ENCODE peak calls at places on chromosomes 3 and 15, in seven cellular contexts. One of them, this sample, is unnamed.

GRCh38 chr3:190088890-190089289 is 31.8 kb downstream of the P3H2 start:
- DNase-seq in brain microvascular endothelial cell: peak; percentile 49
- DNase-seq in GM23248: peak; percentile 28
- DNase-seq in neuronal stem cell: no peak
- DNase-seq in CD4-positive, alpha-beta T cell: no peak
- DNase-seq in IMR-90: peak; percentile 23
- DNase-seq in HCT116: no peak
- DNase-seq in this sample: no peak

GRCh38 chr15:92184679-92185230 is 208.9 kb upstream of the ST8SIA2 start:
- DNase-seq in IMR-90: no peak
- DNase-seq in HCT116: no peak
- DNase-seq in brain microvascular endothelial cell: no peak
- DNase-seq in CD4-positive, alpha-beta T cell: no peak
- DNase-seq in GM23248: no peak
- DNase-seq in neuronal stem cell: no peak
- DNase-seq in this sample: no peak

GRCh38 chr3:136984837-136985236 is 27.1 kb downstream of the IL20RB start:
- DNase-seq in HCT116: no peak
- DNase-seq in brain microvascular endothelial cell: peak; percentile 13
- DNase-seq in GM23248: peak; percentile 58
- DNase-seq in IMR-90: peak; percentile 74
- DNase-seq in neuronal stem cell: no peak
- DNase-seq in CD4-positive, alpha-beta T cell: no peak
- DNase-seq in this sample: no peak

GRCh38 chr3:111215481-111215880 is 143.9 kb downstream of the NECTIN3 start:
- DNase-seq in IMR-90: peak; percentile 47
- DNase-seq in GM23248: peak; percentile 40
- DNase-seq in neuronal stem cell: no peak
- DNase-seq in CD4-positive, alpha-beta T cell: no peak
- DNase-seq in brain microvascular endothelial cell: no peak
- DNase-seq in HCT116: no peak
- DNase-seq in this sample: no peak

GRCh38 chr3:124269619-124270018 is 277.7 kb upstream of the ROPN1 start:
- DNase-seq in IMR-90: no peak
- DNase-seq in brain microvascular endothelial cell: no peak
- DNase-seq in CD4-positive, alpha-beta T cell: no peak
- DNase-seq in neuronal stem cell: no peak
- DNase-seq in HCT116: no peak
- DNase-seq in GM23248: no peak
- DNase-seq in this sample: no peak

GRCh38 chr3:186598108-186598784 is 14.6 kb upstream of the AHSG start:
- DNase-seq in IMR-90: peak; percentile 45
- DNase-seq in neuronal stem cell: no peak
- DNase-seq in GM23248: peak; percentile 77
- DNase-seq in HCT116: no peak
- DNase-seq in brain microvascular endothelial cell: no peak
- DNase-seq in CD4-positive, alpha-beta T cell: no peak
- DNase-seq in this sample: peak; percentile 78

GRCh38 chr15:76140069-76140454 is 80.3 kb downstream of the TMEM266 start:
- DNase-seq in HCT116: no peak
- DNase-seq in neuronal stem cell: no peak
- DNase-seq in GM23248: no peak
- DNase-seq in IMR-90: no peak
- DNase-seq in CD4-positive, alpha-beta T cell: no peak
- DNase-seq in brain microvascular endothelial cell: no peak
- DNase-seq in this sample: no peak

GRCh38 chr3:194748229-194748628 is 62.5 kb downstream of the FAM43A start:
- DNase-seq in brain microvascular endothelial cell: no peak
- DNase-seq in HCT116: no peak
- DNase-seq in CD4-positive, alpha-beta T cell: no peak
- DNase-seq in IMR-90: no peak
- DNase-seq in neuronal stem cell: no peak
- DNase-seq in GM23248: no peak
- DNase-seq in this sample: no peak

GRCh38 chr3:82654708-82655107 is 893.3 kb upstream of the GBE1 start:
- DNase-seq in brain microvascular endothelial cell: no peak
- DNase-seq in IMR-90: no peak
- DNase-seq in neuronal stem cell: no peak
- DNase-seq in GM23248: no peak
- DNase-seq in CD4-positive, alpha-beta T cell: no peak
- DNase-seq in HCT116: no peak
- DNase-seq in this sample: no peak

GRCh38 chr3:57949779-57950618 is 58.2 kb upstream of the FLNB start:
- DNase-seq in IMR-90: no peak
- DNase-seq in CD4-positive, alpha-beta T cell: no peak
- DNase-seq in neuronal stem cell: no peak
- DNase-seq in HCT116: peak; percentile 22
- DNase-seq in GM23248: peak; percentile 76
- DNase-seq in brain microvascular endothelial cell: no peak
- DNase-seq in this sample: peak; percentile 36

GRCh38 chr15:98541519-98541918 is 106.8 kb upstream of the IGF1R start:
- DNase-seq in GM23248: no peak
- DNase-seq in HCT116: no peak
- DNase-seq in brain microvascular endothelial cell: no peak
- DNase-seq in IMR-90: peak; percentile 25
- DNase-seq in neuronal stem cell: no peak
- DNase-seq in CD4-positive, alpha-beta T cell: no peak
- DNase-seq in this sample: no peak

GRCh38 chr15:36645106-36645505 is 65.7 kb downstream of the CDIN1 start:
- DNase-seq in CD4-positive, alpha-beta T cell: no peak
- DNase-seq in neuronal stem cell: no peak
- DNase-seq in HCT116: no peak
- DNase-seq in IMR-90: peak; percentile 4
- DNase-seq in GM23248: peak; percentile 20
- DNase-seq in brain microvascular endothelial cell: no peak
- DNase-seq in this sample: no peak

GRCh38 chr3:158743664-158744566 is 11.7 kb upstream of the RARRES1 start:
- DNase-seq in CD4-positive, alpha-beta T cell: no peak
- DNase-seq in brain microvascular endothelial cell: no peak
- DNase-seq in IMR-90: no peak
- DNase-seq in GM23248: no peak
- DNase-seq in neuronal stem cell: no peak
- DNase-seq in HCT116: no peak
- DNase-seq in this sample: no peak

GRCh38 chr3:36496734-36497133 is 116.4 kb downstream of the STAC start:
- DNase-seq in GM23248: peak; percentile 93
- DNase-seq in neuronal stem cell: no peak
- DNase-seq in CD4-positive, alpha-beta T cell: no peak
- DNase-seq in brain microvascular endothelial cell: no peak
- DNase-seq in IMR-90: no peak
- DNase-seq in HCT116: no peak
- DNase-seq in this sample: no peak

GRCh38 chr15:55552926-55553325 is 35.2 kb downstream of the PYGO1 start:
- DNase-seq in GM23248: peak; percentile 3
- DNase-seq in HCT116: no peak
- DNase-seq in CD4-positive, alpha-beta T cell: no peak
- DNase-seq in neuronal stem cell: no peak
- DNase-seq in brain microvascular endothelial cell: peak; percentile 85
- DNase-seq in IMR-90: peak; percentile 83
- DNase-seq in this sample: peak; percentile 26

GRCh38 chr3:140470962-140471361 is 206.9 kb upstream of the TRIM42 start:
- DNase-seq in neuronal stem cell: no peak
- DNase-seq in GM23248: peak; percentile 13
- DNase-seq in CD4-positive, alpha-beta T cell: no peak
- DNase-seq in HCT116: no peak
- DNase-seq in IMR-90: no peak
- DNase-seq in brain microvascular endothelial cell: peak; percentile 14
- DNase-seq in this sample: no peak

GRCh38 chr3:78724886-78725285 is 1042.9 kb downstream of the ROBO1 start:
- DNase-seq in neuronal stem cell: no peak
- DNase-seq in brain microvascular endothelial cell: no peak
- DNase-seq in CD4-positive, alpha-beta T cell: no peak
- DNase-seq in IMR-90: no peak
- DNase-seq in GM23248: no peak
- DNase-seq in HCT116: no peak
- DNase-seq in this sample: no peak

GRCh38 chr3:32202496-32202895 is 36.0 kb upstream of the CMTM8 start:
- DNase-seq in neuronal stem cell: no peak
- DNase-seq in CD4-positive, alpha-beta T cell: no peak
- DNase-seq in brain microvascular endothelial cell: no peak
- DNase-seq in GM23248: no peak
- DNase-seq in IMR-90: no peak
- DNase-seq in HCT116: no peak
- DNase-seq in this sample: no peak
- H3K27ac ChIP-seq in neuronal stem cell: no peak overlapping the region
- H3K27ac ChIP-seq in CD4-positive, alpha-beta T cell: no peak overlapping the region
- H3K27ac ChIP-seq in brain microvascular endothelial cell: no peak overlapping the region
- H3K27ac ChIP-seq in GM23248: no peak overlapping the region
- H3K27ac ChIP-seq in IMR-90: no peak overlapping the region
- H3K27ac ChIP-seq in HCT116: no peak overlapping the region
- H3K27ac ChIP-seq in this sample: peak overlapping the region; percentile 90

GRCh38 chr3:54892168-54892567 is 35.7 kb downstream of the LRTM1 start:
- DNase-seq in IMR-90: no peak
- DNase-seq in brain microvascular endothelial cell: no peak
- DNase-seq in CD4-positive, alpha-beta T cell: no peak
- DNase-seq in GM23248: no peak
- DNase-seq in HCT116: no peak
- DNase-seq in neuronal stem cell: no peak
- DNase-seq in this sample: no peak

GRCh38 chr3:54895613-54896012 is 32.2 kb downstream of the LRTM1 start:
- DNase-seq in HCT116: no peak
- DNase-seq in brain microvascular endothelial cell: no peak
- DNase-seq in neuronal stem cell: no peak
- DNase-seq in GM23248: no peak
- DNase-seq in CD4-positive, alpha-beta T cell: no peak
- DNase-seq in IMR-90: no peak
- DNase-seq in this sample: no peak

GRCh38 chr3:54899273-54899672 is 28.6 kb downstream of the LRTM1 start:
- DNase-seq in IMR-90: no peak
- DNase-seq in brain microvascular endothelial cell: no peak
- DNase-seq in GM23248: no peak
- DNase-seq in neuronal stem cell: no peak
- DNase-seq in CD4-positive, alpha-beta T cell: no peak
- DNase-seq in HCT116: no peak
- DNase-seq in this sample: no peak

GRCh38 chr3:54900954-54901591 is 26.8 kb downstream of the LRTM1 start:
- DNase-seq in neuronal stem cell: no peak
- DNase-seq in brain microvascular endothelial cell: no peak
- DNase-seq in CD4-positive, alpha-beta T cell: no peak
- DNase-seq in HCT116: no peak
- DNase-seq in IMR-90: peak; percentile 46
- DNase-seq in GM23248: peak; percentile 34
- DNase-seq in this sample: peak; percentile 23

GRCh38 chr3:54897028-54897711 is 30.7 kb downstream of the LRTM1 start:
- DNase-seq in GM23248: peak; percentile 77
- DNase-seq in HCT116: no peak
- DNase-seq in brain microvascular endothelial cell: peak; percentile 39
- DNase-seq in IMR-90: peak; percentile 86
- DNase-seq in neuronal stem cell: no peak
- DNase-seq in CD4-positive, alpha-beta T cell: no peak
- DNase-seq in this sample: no peak
- H3K27ac ChIP-seq in GM23248: no peak overlapping the region
- H3K27ac ChIP-seq in HCT116: no peak overlapping the region
- H3K27ac ChIP-seq in brain microvascular endothelial cell: no peak overlapping the region
- H3K27ac ChIP-seq in IMR-90: no peak overlapping the region
- H3K27ac ChIP-seq in neuronal stem cell: no peak overlapping the region
- H3K27ac ChIP-seq in CD4-positive, alpha-beta T cell: no peak overlapping the region
- H3K27ac ChIP-seq in this sample: no peak overlapping the region

GRCh38 chr3:71172176-71172575 is 411.4 kb downstream of the FOXP1 start:
- DNase-seq in HCT116: no peak
- DNase-seq in neuronal stem cell: no peak
- DNase-seq in CD4-positive, alpha-beta T cell: no peak
- DNase-seq in brain microvascular endothelial cell: no peak
- DNase-seq in GM23248: no peak
- DNase-seq in IMR-90: no peak
- DNase-seq in this sample: no peak

GRCh38 chr3:71173421-71173975 is 410.0 kb downstream of the FOXP1 start:
- DNase-seq in IMR-90: peak; percentile 83
- DNase-seq in brain microvascular endothelial cell: peak; percentile 62
- DNase-seq in HCT116: no peak
- DNase-seq in CD4-positive, alpha-beta T cell: no peak
- DNase-seq in neuronal stem cell: no peak
- DNase-seq in GM23248: peak; percentile 71
- DNase-seq in this sample: no peak

GRCh38 chr3:71175722-71176365 is 407.7 kb downstream of the FOXP1 start:
- DNase-seq in IMR-90: no peak
- DNase-seq in CD4-positive, alpha-beta T cell: no peak
- DNase-seq in GM23248: no peak
- DNase-seq in neuronal stem cell: no peak
- DNase-seq in brain microvascular endothelial cell: no peak
- DNase-seq in HCT116: no peak
- DNase-seq in this sample: no peak

GRCh38 chr3:71171246-71171645 is 412.3 kb downstream of the FOXP1 start:
- DNase-seq in CD4-positive, alpha-beta T cell: no peak
- DNase-seq in HCT116: no peak
- DNase-seq in IMR-90: no peak
- DNase-seq in brain microvascular endothelial cell: no peak
- DNase-seq in GM23248: no peak
- DNase-seq in neuronal stem cell: no peak
- DNase-seq in this sample: no peak

DNA sequence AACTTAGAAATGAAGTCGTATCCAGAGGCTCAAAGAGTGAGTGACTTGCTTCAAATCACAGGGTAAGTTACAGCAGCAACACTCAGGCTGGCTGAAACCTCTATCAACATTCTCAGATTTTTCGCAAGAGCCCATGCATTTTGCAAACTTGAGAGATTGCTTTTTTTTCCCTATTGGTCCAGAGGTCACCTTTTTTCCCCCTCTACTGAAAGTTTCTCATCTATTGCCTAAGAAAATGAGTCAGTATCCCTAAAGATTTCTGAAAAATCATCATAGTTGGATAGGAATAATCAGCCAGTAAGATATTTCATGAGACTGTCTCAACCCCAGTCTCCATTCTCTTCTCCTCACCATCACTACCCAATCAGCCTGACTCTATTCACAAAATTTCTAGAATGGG is 410.6 kb downstream of the FOXP1 start:
- DNase-seq in GM23248: peak; percentile 75
- DNase-seq in CD4-positive, alpha-beta T cell: no peak
- DNase-seq in HCT116: no peak
- DNase-seq in neuronal stem cell: no peak
- DNase-seq in IMR-90: peak; percentile 90
- DNase-seq in brain microvascular endothelial cell: peak; percentile 61
- DNase-seq in this sample: no peak
- H3K27ac ChIP-seq in GM23248: peak overlapping the region; percentile 90
- H3K27ac ChIP-seq in CD4-positive, alpha-beta T cell: no peak overlapping the region
- H3K27ac ChIP-seq in HCT116: no peak overlapping the region
- H3K27ac ChIP-seq in neuronal stem cell: no peak overlapping the region
- H3K27ac ChIP-seq in IMR-90: peak overlapping the region; percentile 98
- H3K27ac ChIP-seq in brain microvascular endothelial cell: peak overlapping the region; percentile 72
- H3K27ac ChIP-seq in this sample: no peak overlapping the region

GRCh38 chr3:50171540-50172301 is 16.6 kb downstream of the SEMA3F start:
- DNase-seq in IMR-90: no peak
- DNase-seq in HCT116: no peak
- DNase-seq in neuronal stem cell: no peak
- DNase-seq in CD4-positive, alpha-beta T cell: no peak
- DNase-seq in GM23248: no peak
- DNase-seq in brain microvascular endothelial cell: no peak
- DNase-seq in this sample: no peak

GRCh38 chr3:50168791-50169190 is 13.7 kb downstream of the SEMA3F start:
- DNase-seq in HCT116: no peak
- DNase-seq in GM23248: no peak
- DNase-seq in neuronal stem cell: peak; percentile 81
- DNase-seq in IMR-90: no peak
- DNase-seq in brain microvascular endothelial cell: no peak
- DNase-seq in CD4-positive, alpha-beta T cell: no peak
- DNase-seq in this sample: no peak

GRCh38 chr3:50169858-50170257 is 14.7 kb downstream of the SEMA3F start:
- DNase-seq in IMR-90: no peak
- DNase-seq in GM23248: no peak
- DNase-seq in HCT116: no peak
- DNase-seq in CD4-positive, alpha-beta T cell: no peak
- DNase-seq in neuronal stem cell: no peak
- DNase-seq in brain microvascular endothelial cell: no peak
- DNase-seq in this sample: no peak

GRCh38 chr3:50169232-50169631 is 14.1 kb downstream of the SEMA3F start:
- DNase-seq in HCT116: no peak
- DNase-seq in GM23248: no peak
- DNase-seq in brain microvascular endothelial cell: no peak
- DNase-seq in IMR-90: no peak
- DNase-seq in neuronal stem cell: no peak
- DNase-seq in CD4-positive, alpha-beta T cell: no peak
- DNase-seq in this sample: no peak

GRCh38 chr3:50170689-50171088 is 15.6 kb downstream of the SEMA3F start:
- DNase-seq in CD4-positive, alpha-beta T cell: no peak
- DNase-seq in neuronal stem cell: no peak
- DNase-seq in brain microvascular endothelial cell: peak; percentile 60
- DNase-seq in GM23248: peak; percentile 58
- DNase-seq in IMR-90: peak; percentile 90
- DNase-seq in HCT116: no peak
- DNase-seq in this sample: peak; percentile 55
- H3K27ac ChIP-seq in CD4-positive, alpha-beta T cell: no peak overlapping the region
- H3K27ac ChIP-seq in neuronal stem cell: no peak overlapping the region
- H3K27ac ChIP-seq in brain microvascular endothelial cell: no peak overlapping the region
- H3K27ac ChIP-seq in GM23248: no peak overlapping the region
- H3K27ac ChIP-seq in IMR-90: peak overlapping the region; percentile 65
- H3K27ac ChIP-seq in HCT116: no peak overlapping the region
- H3K27ac ChIP-seq in this sample: peak overlapping the region; percentile 88

This sample was measured in left ventricle myocardium inferior.